ENCODE peak calls at places on chromosomes 2 and 18, in eight cellular contexts. N, K, X, C, I, E, R and D are unnamed samples.

GRCh38 chr2:141639809-141640208 is 491.0 kb downstream of the LRP1B start:
- DNase-seq in N (no peak), K (no peak), X (no peak), C (no peak), I (no peak), E (no peak), R (no peak), D (no peak)

GRCh38 chr18:76975577-76976110 is 153.3 kb downstream of the ZNF236 start:
- DNase-seq in N (no peak), K (no peak), X (no peak), C (no peak), I (no peak), E (no peak), R (peak), D (no peak)

GRCh38 chr2:234081970-234082822 is 31.7 kb downstream of the SPP2 start:
- DNase-seq in N (no peak), K (peak), X (no peak), C (no peak), I (no peak), E (no peak), R (no peak), D (no peak)

GRCh38 chr18:1914489-1914888 is 656.8 kb downstream of the METTL4 start:
- DNase-seq in N (peak), K (peak), X (peak), C (peak), I (no peak), E (no peak), R (peak), D (no peak)

GRCh38 chr18:8996771-8997432 is 105.6 kb upstream of the NDUFV2 start:
- DNase-seq in N (peak), K (no peak), X (no peak), C (no peak), I (no peak), E (no peak), R (no peak), D (no peak)

GRCh38 chr2:96556441-96557330 is 20.1 kb downstream of the ARID5A start:
- DNase-seq in N (no peak), K (peak), X (peak), C (peak), I (no peak), E (peak), R (peak), D (no peak)

GRCh38 chr2:179518891-179519290 is 254.3 kb upstream of the SESTD1 start:
- DNase-seq in N (no peak), K (no peak), X (no peak), C (no peak), I (no peak), E (no peak), R (no peak), D (no peak)

GRCh38 chr2:72276876-72277275 is 129.2 kb upstream of the CYP26B1 start:
- DNase-seq in N (no peak), K (no peak), X (no peak), C (no peak), I (no peak), E (no peak), R (no peak), D (no peak)

GRCh38 chr18:3305933-3306332 is 44.0 kb downstream of the MYL12B start:
- DNase-seq in N (no peak), K (peak), X (no peak), C (peak), I (no peak), E (no peak), R (no peak), D (no peak)

GRCh38 chr2:213015387-213016165 is 135.8 kb downstream of the IKZF2 start:
- DNase-seq in N (no peak), K (no peak), X (no peak), C (no peak), I (no peak), E (peak), R (no peak), D (no peak)

GRCh38 chr18:48729421-48729820 is 190.6 kb downstream of the CTIF start:
- DNase-seq in N (no peak), K (no peak), X (no peak), C (no peak), I (no peak), E (no peak), R (peak), D (no peak)